ENCODE peak calls at places on chromosomes 3 and 15, in eight cellular contexts. W, T, G, N, B, Z, F and H are unnamed samples.
A peak's percentile ranks its signal among the peaks of the same experiment; 100 is the strongest.

GRCh38 chr3:29079358-29079757 is 201.5 kb upstream of the RBMS3 start:
- DNase-seq in W (no peak), T (no peak), G (peak; percentile 25), N (no peak), B (no peak), Z (no peak), F (no peak), H (no peak)

GRCh38 chr3:354433-354832 is 157.9 kb downstream of the CHL1 start:
- DNase-seq in W (no peak), T (no peak), G (peak; percentile 47), N (no peak), B (peak; percentile 84), Z (peak; percentile 30), F (no peak), H (peak; percentile 73)

GRCh38 chr3:177932346-177932745 is 603.9 kb upstream of the KCNMB2 start:
- DNase-seq in W (no peak), T (no peak), G (no peak), N (no peak), B (no peak), Z (no peak), F (no peak), H (no peak)

GRCh38 chr3:175295248-175296000 is 436.3 kb downstream of the NAALADL2 start:
- DNase-seq in W (no peak), T (no peak), G (no peak), N (no peak), B (no peak), Z (no peak), F (no peak), H (no peak)

GRCh38 chr15:40386480-40386879 is 4.0 kb downstream of the KNSTRN start:
- DNase-seq in W (no peak), T (no peak), G (no peak), N (no peak), B (no peak), Z (no peak), F (no peak), H (no peak)

GRCh38 chr3:70989174-70989573 is 594.4 kb downstream of the FOXP1 start:
- DNase-seq in W (no peak), T (no peak), G (peak; percentile 68), N (no peak), B (no peak), Z (no peak), F (no peak), H (no peak)

GRCh38 chr15:86553116-86553515 is 473.4 kb downstream of the AGBL1 start:
- DNase-seq in W (no peak), T (no peak), G (no peak), N (no peak), B (no peak), Z (no peak), F (no peak), H (no peak)

GRCh38 chr3:185729335-185729715 is 95.5 kb downstream of the IGF2BP2 start:
- DNase-seq in W (no peak), T (no peak), G (peak; percentile 90), N (no peak), B (no peak), Z (no peak), F (no peak), H (no peak)